ENCODE peak calls at places on chromosomes 13 and 19, in four cellular contexts. J, M, N and S are unnamed samples.

GRCh38 chr19:27793128-27793643 is 1419.8 kb downstream of the UQCRFS1 start:
- DNase-seq in N (peak), M (peak), J (peak), S (peak)

GRCh38 chr19:1690570-1691307 is 38.3 kb upstream of the TCF3 start:
- DNase-seq in M (peak), N (peak), J (no peak), S (peak)

GRCh38 chr19:11551603-11552235 is 7.3 kb downstream of the ELOF1 start:
- DNase-seq in J (peak), M (no peak), N (no peak), S (no peak)

GRCh38 chr13:99218969-99219368 is 18.3 kb downstream of the UBAC2 start:
- DNase-seq in N (no peak), J (no peak), M (peak), S (no peak)

GRCh38 chr19:3656073-3656746 is 29.6 kb upstream of the CACTIN start:
- DNase-seq in J (no peak), M (no peak), N (no peak), S (no peak)

GRCh38 chr13:76903544-76904162 is 17.4 kb upstream of the KCTD12 start:
- DNase-seq in J (peak), N (peak), M (peak), S (peak)

GRCh38 chr13:108915095-108915633 is 285.8 kb downstream of the MYO16 start:
- DNase-seq in N (no peak), M (no peak), J (no peak), S (peak)

GRCh38 chr13:42883142-42883541 is 101.8 kb downstream of the FAM216B start:
- DNase-seq in J (no peak), M (no peak), N (no peak), S (no peak)

GRCh38 chr13:29484236-29484635 is 111.3 kb downstream of the SLC7A1 start:
- DNase-seq in M (no peak), J (no peak), N (no peak), S (no peak)

GRCh38 chr13:27270594-27271520 is at the start of gene RASL11A:
- DNase-seq in M (peak), J (peak), N (peak), S (peak)

GRCh38 chr19:814108-815078 is 7.4 kb downstream of the PLPPR3 start:
- DNase-seq in J (no peak), N (no peak), M (no peak), S (no peak)

GRCh38 chr13:24284876-24285275 is 24.5 kb upstream of the C1QTNF9 start:
- DNase-seq in N (no peak), M (no peak), J (no peak), S (no peak)

GRCh38 chr19:7570761-7571160 is 24.9 kb upstream of the CAMSAP3 start:
- DNase-seq in M (no peak), J (no peak), N (no peak), S (no peak)

GRCh38 chr19:5823579-5824281 is 15.8 kb downstream of the FUT6 start:
- DNase-seq in M (no peak), J (no peak), N (no peak), S (no peak)

GRCh38 chr13:80962173-80962572 is 621.2 kb upstream of the SPRY2 start:
- DNase-seq in J (no peak), M (no peak), N (no peak), S (no peak)

GRCh38 chr13:114212096-114212495 is 22.6 kb upstream of the CDC16 start:
- DNase-seq in N (no peak), J (no peak), M (no peak), S (no peak)

GRCh38 chr13:110327036-110327790 is 20.1 kb downstream of the COL4A2 start:
- DNase-seq in M (no peak), J (no peak), N (no peak), S (no peak)

GRCh38 chr13:102879793-102880499 is 34.1 kb downstream of the ERCC5 start:
- DNase-seq in N (no peak), J (no peak), M (no peak), S (no peak)

GRCh38 chr13:40169476-40169875 is 497.0 kb downstream of the FOXO1 start:
- DNase-seq in J (no peak), M (no peak), N (no peak), S (no peak)

GRCh38 chr13:44622259-44622658 is 46.1 kb upstream of the TSC22D1 start:
- DNase-seq in J (no peak), N (no peak), M (no peak), S (no peak)

GRCh38 chr13:109862627-109863026 is 76.2 kb upstream of the IRS2 start:
- DNase-seq in N (no peak), M (no peak), J (no peak), S (no peak)

GRCh38 chr13:52061587-52061986 is 37.1 kb downstream of the UTP14C start:
- DNase-seq in N (no peak), J (no peak), M (no peak), S (no peak)

GRCh38 chr13:28040977-28041376 is 52.5 kb upstream of the URAD start:
- DNase-seq in M (no peak), J (no peak), N (no peak), S (no peak)

GRCh38 chr19:56304243-56304642 is 10.4 kb downstream of the ZSCAN5A start:
- DNase-seq in J (no peak), M (no peak), N (no peak), S (no peak)

GRCh38 chr13:111640476-111640875 is 320.0 kb downstream of the TEX29 start:
- DNase-seq in M (no peak), J (no peak), N (no peak), S (no peak)

GRCh38 chr19:45047188-45047797 is 8.4 kb downstream of the CLASRP start:
- DNase-seq in N (no peak), J (no peak), M (no peak), S (no peak)

GRCh38 chr13:111115841-111116500 is 861 bp downstream of the ARHGEF7 start:
- DNase-seq in J (peak), M (no peak), N (no peak), S (peak)

GRCh38 chr19:46369817-46370216 is 22.9 kb downstream of the PPP5C start:
- DNase-seq in N (no peak), M (no peak), J (no peak), S (peak)

GRCh38 chr19:14450168-14450874 is 17.2 kb downstream of the PKN1 start:
- DNase-seq in J (no peak), N (no peak), M (peak), S (peak)

GRCh38 chr19:10854350-10855089 is 6.3 kb downstream of the C19orf38 start:
- DNase-seq in J (no peak), M (no peak), N (no peak), S (no peak)

GRCh38 chr13:53151692-53152421 is 123.2 kb downstream of the OLFM4 start:
- DNase-seq in J (peak), M (peak), N (peak), S (no peak)

GRCh38 chr19:40348961-40349507 is 539 bp downstream of the PLD3 start:
- DNase-seq in J (no peak), N (peak), M (peak), S (peak)

GRCh38 chr13:33367931-33368330 is 82.4 kb upstream of the STARD13 start:
- DNase-seq in N (no peak), M (no peak), J (no peak), S (no peak)

GRCh38 chr19:8086849-8087248 is 34.3 kb downstream of the CCL25 start:
- DNase-seq in N (no peak), J (no peak), M (no peak), S (no peak)

GRCh38 chr13:82772802-82773201 is 1109.5 kb downstream of the SLITRK1 start:
- DNase-seq in M (no peak), N (no peak), J (no peak), S (no peak)

GRCh38 chr13:97640236-97640635 is 206.3 kb downstream of the RAP2A start:
- DNase-seq in N (no peak), J (no peak), M (no peak), S (no peak)

GRCh38 chr19:41398042-41398403 is 405 bp downstream of the BCKDHA start:
- DNase-seq in N (no peak), J (no peak), M (no peak), S (no peak)

GRCh38 chr19:10256970-10257615 is 5.1 kb downstream of the MRPL4 start:
- DNase-seq in J (no peak), N (no peak), M (no peak), S (no peak)

GRCh38 chr19:51796195-51796679 is 1.3 kb downstream of the FPR3 start:
- DNase-seq in N (no peak), M (no peak), J (no peak), S (no peak)